ENCODE peak calls at places on chromosomes 7 and 10, in four cellular contexts. One of them, this sample, is unnamed.

GRCh38 chr7:66140924-66141323 is 26.3 kb downstream of the CRCP start:
- DNase-seq in lung: peak
- DNase-seq in left ventricle myocardium inferior: peak
- DNase-seq in psoas muscle: peak
- DNase-seq in this sample: peak

GRCh38 chr7:1850976-1851571 is 181.0 kb downstream of the ELFN1 start:
- DNase-seq in lung: no peak
- DNase-seq in left ventricle myocardium inferior: no peak
- DNase-seq in psoas muscle: peak
- DNase-seq in this sample: peak

GRCh38 chr10:36534471-36535002 is 590.9 kb upstream of the ANKRD30A start:
- DNase-seq in lung: no peak
- DNase-seq in left ventricle myocardium inferior: no peak
- DNase-seq in psoas muscle: no peak
- DNase-seq in this sample: peak

GRCh38 chr7:139471740-139472353 is 11.6 kb downstream of the KLRG2 start:
- DNase-seq in lung: no peak
- DNase-seq in left ventricle myocardium inferior: no peak
- DNase-seq in psoas muscle: no peak
- DNase-seq in this sample: no peak

GRCh38 chr10:24408365-24408764 is 199.4 kb downstream of the KIAA1217 start:
- DNase-seq in lung: no peak
- DNase-seq in left ventricle myocardium inferior: no peak
- DNase-seq in psoas muscle: no peak
- DNase-seq in this sample: no peak

GRCh38 chr7:115127399-115128021 is 205.6 kb downstream of the MDFIC start:
- DNase-seq in lung: no peak
- DNase-seq in left ventricle myocardium inferior: no peak
- DNase-seq in psoas muscle: no peak
- DNase-seq in this sample: no peak

GRCh38 chr7:142813262-142813661 is 41.6 kb upstream of the EPHB6 start:
- DNase-seq in lung: no peak
- DNase-seq in left ventricle myocardium inferior: no peak
- DNase-seq in psoas muscle: no peak
- DNase-seq in this sample: no peak

GRCh38 chr10:100878291-100878910 is 34.4 kb upstream of the SLF2 start:
- DNase-seq in lung: no peak
- DNase-seq in left ventricle myocardium inferior: peak
- DNase-seq in psoas muscle: peak
- DNase-seq in this sample: peak

GRCh38 chr7:102261451-102261850 is 25.2 kb upstream of the SH2B2 start:
- DNase-seq in lung: no peak
- DNase-seq in left ventricle myocardium inferior: no peak
- DNase-seq in psoas muscle: no peak
- DNase-seq in this sample: no peak

GRCh38 chr7:106069471-106070200 is 42.5 kb downstream of the SYPL1 start:
- DNase-seq in lung: no peak
- DNase-seq in left ventricle myocardium inferior: peak
- DNase-seq in psoas muscle: no peak
- DNase-seq in this sample: no peak

GRCh38 chr7:19079066-19079465 is 38.4 kb downstream of the TWIST1 start:
- DNase-seq in lung: no peak
- DNase-seq in left ventricle myocardium inferior: no peak
- DNase-seq in psoas muscle: no peak
- DNase-seq in this sample: no peak

GRCh38 chr7:23895666-23896096 is 185.7 kb downstream of the STK31 start:
- DNase-seq in lung: no peak
- DNase-seq in left ventricle myocardium inferior: no peak
- DNase-seq in psoas muscle: no peak
- DNase-seq in this sample: no peak

GRCh38 chr7:138665249-138665648 is 35.9 kb downstream of the SVOPL start:
- DNase-seq in lung: no peak
- DNase-seq in left ventricle myocardium inferior: no peak
- DNase-seq in psoas muscle: no peak
- DNase-seq in this sample: no peak

GRCh38 chr7:142842251-142842766 is 12.6 kb upstream of the EPHB6 start:
- DNase-seq in lung: no peak
- DNase-seq in left ventricle myocardium inferior: no peak
- DNase-seq in psoas muscle: no peak
- DNase-seq in this sample: no peak

GRCh38 chr7:114554781-114555537 is 140.3 kb downstream of the FOXP2 start:
- DNase-seq in lung: no peak
- DNase-seq in left ventricle myocardium inferior: no peak
- DNase-seq in psoas muscle: no peak
- DNase-seq in this sample: no peak

GRCh38 chr7:106165328-106165727 is 53.2 kb upstream of the SYPL1 start:
- DNase-seq in lung: no peak
- DNase-seq in left ventricle myocardium inferior: no peak
- DNase-seq in psoas muscle: no peak
- DNase-seq in this sample: no peak

GRCh38 chr10:116848032-116848911 is 1.0 kb upstream of the ENO4 start:
- DNase-seq in lung: no peak
- DNase-seq in left ventricle myocardium inferior: no peak
- DNase-seq in psoas muscle: no peak
- DNase-seq in this sample: no peak

GRCh38 chr10:3783721-3784432 is 1.1 kb downstream of the KLF6 start:
- DNase-seq in lung: peak
- DNase-seq in left ventricle myocardium inferior: peak
- DNase-seq in psoas muscle: peak
- DNase-seq in this sample: peak

GRCh38 chr10:78250313-78251040 is 216.8 kb downstream of the RPS24 start:
- DNase-seq in lung: no peak
- DNase-seq in left ventricle myocardium inferior: no peak
- DNase-seq in psoas muscle: no peak
- DNase-seq in this sample: no peak

GRCh38 chr7:102866480-102866879 is 46.3 kb upstream of the LRRC17 start:
- DNase-seq in lung: no peak
- DNase-seq in left ventricle myocardium inferior: no peak
- DNase-seq in psoas muscle: no peak
- DNase-seq in this sample: no peak

GRCh38 chr10:131207176-131207575 is 104.3 kb downstream of the TCERG1L start:
- DNase-seq in lung: no peak
- DNase-seq in left ventricle myocardium inferior: no peak
- DNase-seq in psoas muscle: no peak
- DNase-seq in this sample: no peak

GRCh38 chr7:134741901-134742635 is 37.4 kb upstream of the CALD1 start:
- DNase-seq in lung: no peak
- DNase-seq in left ventricle myocardium inferior: no peak
- DNase-seq in psoas muscle: peak
- DNase-seq in this sample: no peak

GRCh38 chr7:155198901-155199845 is 98.5 kb upstream of the INSIG1 start:
- DNase-seq in lung: no peak
- DNase-seq in left ventricle myocardium inferior: no peak
- DNase-seq in psoas muscle: no peak
- DNase-seq in this sample: no peak

GRCh38 chr7:50793115-50793946 is 10.6 kb upstream of the GRB10 start:
- DNase-seq in lung: peak
- DNase-seq in left ventricle myocardium inferior: peak
- DNase-seq in psoas muscle: peak
- DNase-seq in this sample: peak

GRCh38 chr7:143299840-143300239 is 11.7 kb downstream of the CASP2 start:
- DNase-seq in lung: no peak
- DNase-seq in left ventricle myocardium inferior: no peak
- DNase-seq in psoas muscle: no peak
- DNase-seq in this sample: peak

GRCh38 chr7:4201566-4201965 is 480.5 kb upstream of the FOXK1 start:
- DNase-seq in lung: no peak
- DNase-seq in left ventricle myocardium inferior: no peak
- DNase-seq in psoas muscle: no peak
- DNase-seq in this sample: no peak

GRCh38 chr10:114458955-114459354 is 54.7 kb upstream of the AFAP1L2 start:
- DNase-seq in lung: peak
- DNase-seq in left ventricle myocardium inferior: peak
- DNase-seq in psoas muscle: peak
- DNase-seq in this sample: peak

GRCh38 chr7:46034056-46034768 is 113.1 kb upstream of the IGFBP3 start:
- DNase-seq in lung: no peak
- DNase-seq in left ventricle myocardium inferior: no peak
- DNase-seq in psoas muscle: no peak
- DNase-seq in this sample: no peak

GRCh38 chr10:114967071-114967470 is 29.1 kb downstream of the TRUB1 start:
- DNase-seq in lung: no peak
- DNase-seq in left ventricle myocardium inferior: no peak
- DNase-seq in psoas muscle: no peak
- DNase-seq in this sample: no peak